ENCODE peak calls at places on chromosome 6, in five cellular contexts. V is activated T-cell treated with anti-CD3 and anti-CD28 coated beads, Interleukin-2, amount 50 U/mL, for 48 hours; F is mesothelial cell of epicardium; W is stimulated activated CD4-positive, alpha-beta T cell treated with anti-CD3 and anti-CD28 coated beads, TNF-alpha, amount 100 ng/mL, for 4 hours; U is fibroblast of gingiva. M is an unnamed sample.

GRCh38 chr6:106870069-106870468 is 104.5 kb downstream of the CD24 start:
- DNase-seq in U (no peak), F (no peak), W (no peak), V (no peak), M (no peak)

GRCh38 chr6:141265748-141266647 is 866.7 kb upstream of the GJE1 start:
- DNase-seq in U (no peak), F (no peak), W (no peak), V (no peak), M (no peak)

GRCh38 chr6:150008588-150008987 is 16.7 kb downstream of the RAET1L start:
- DNase-seq in W (no peak), F (no peak), U (no peak), V (peak; percentile 53), M (peak; percentile 62)

GRCh38 chr6:42569102-42570028 is 5.5 kb downstream of the UBR2 start:
- DNase-seq in U (peak; percentile 91), F (no peak), W (no peak), V (no peak), M (no peak)

GRCh38 chr6:25793970-25794369 is 37.9 kb downstream of the SLC17A1 start:
- DNase-seq in F (no peak), V (no peak), U (no peak), W (no peak), M (no peak)

GRCh38 chr6:15796130-15796766 is 133.4 kb upstream of the DTNBP1 start:
- DNase-seq in V (no peak), W (no peak), U (no peak), F (no peak), M (no peak)

GRCh38 chr6:47206626-47207025 is 103.1 kb downstream of the TNFRSF21 start:
- DNase-seq in W (no peak), U (no peak), F (no peak), V (no peak), M (no peak)

GRCh38 chr6:130796313-130796905 is 30.8 kb upstream of the SMLR1 start:
- DNase-seq in W (no peak), V (no peak), U (peak; percentile 36), F (no peak), M (no peak)

GRCh38 chr6:13413906-13414555 is 73.4 kb downstream of the GFOD1 start:
- DNase-seq in F (no peak), U (peak; percentile 76), W (no peak), V (no peak), M (peak; percentile 48)

M was measured in activated CD8-positive, alpha-beta memory T cell treated with anti-CD3 and anti-CD28 coated beads, Interleukin-2, amount 50 U/mL, for 48 hours.